ENCODE peak calls at places on chromosomes 16 and 17, in ten cellular contexts. W is psoas muscle; S is neural progenitor cell; I is tibial nerve; N is ovary; H is CD8-positive, alpha-beta memory T cell; J is sigmoid colon; D is foreskin keratinocyte; X is substantia nigra; E is mesendoderm. Y is an unnamed sample.

GRCh38 chr17:68446626-68447041 is 10.7 kb downstream of the WIPI1 start:
- DNase-seq in W (no peak), N (no peak), E (no peak), H (no peak), J (no peak), S (no peak), I (no peak), X (no peak), D (no peak), Y (peak)

GRCh38 chr17:45052052-45052772 is 780 bp upstream of the DCAKD start:
- DNase-seq in W (peak), H (peak), X (peak), J (peak), I (no peak), N (peak), D (peak), S (peak), E (peak), Y (peak)

GRCh38 chr16:3716831-3717234 is 491 bp downstream of the TRAP1 start:
- DNase-seq in X (no peak), H (peak), N (no peak), E (peak), J (no peak), I (no peak), S (peak), W (no peak), D (peak), Y (peak)

GRCh38 chr17:74354123-74354522 is 7.5 kb downstream of the BTBD17 start:
- DNase-seq in X (no peak), S (peak), W (no peak), J (no peak), N (no peak), I (no peak), E (peak), D (no peak), H (peak), Y (peak)

GRCh38 chr17:63675231-63675606 is 24.7 kb downstream of the LIMD2 start:
- DNase-seq in I (no peak), X (no peak), W (no peak), E (peak), S (no peak), D (no peak), J (no peak), H (no peak), N (no peak), Y (no peak)

GRCh38 chr16:88068476-88069396 is 117.5 kb downstream of the BANP start:
- DNase-seq in H (no peak), J (peak), N (no peak), W (peak), S (no peak), E (no peak), X (no peak), I (no peak), D (no peak), Y (no peak)

GRCh38 chr16:10120953-10121352 is 61.3 kb downstream of the GRIN2A start:
- DNase-seq in N (no peak), H (no peak), J (no peak), S (no peak), D (no peak), X (no peak), W (no peak), E (no peak), I (no peak), Y (no peak)

GRCh38 chr16:14286381-14287230 is 215.5 kb downstream of the MRTFB start:
- DNase-seq in S (peak), D (no peak), E (peak), I (no peak), W (peak), N (peak), J (no peak), X (no peak), H (peak), Y (no peak)

GRCh38 chr17:72116692-72117469 is 3.9 kb upstream of the SOX9 start:
- DNase-seq in J (no peak), N (no peak), E (no peak), H (no peak), X (no peak), W (no peak), S (peak), D (no peak), I (no peak), Y (no peak)

GRCh38 chr16:78988361-78988992 is 612.1 kb downstream of the MAF start:
- DNase-seq in S (peak), N (no peak), D (peak), X (no peak), E (peak), J (no peak), H (no peak), I (no peak), W (no peak), Y (no peak)

GRCh38 chr17:6843241-6843890 is 11.8 kb upstream of the TEKT1 start:
- DNase-seq in D (peak), E (peak), H (no peak), S (peak), N (no peak), I (no peak), W (no peak), X (no peak), J (no peak), Y (no peak)

GRCh38 chr16:62190426-62190825 is 154.2 kb upstream of the CDH8 start:
- DNase-seq in H (no peak), I (no peak), N (no peak), S (peak), D (peak), J (no peak), E (peak), W (no peak), X (no peak), Y (no peak)

DNA sequence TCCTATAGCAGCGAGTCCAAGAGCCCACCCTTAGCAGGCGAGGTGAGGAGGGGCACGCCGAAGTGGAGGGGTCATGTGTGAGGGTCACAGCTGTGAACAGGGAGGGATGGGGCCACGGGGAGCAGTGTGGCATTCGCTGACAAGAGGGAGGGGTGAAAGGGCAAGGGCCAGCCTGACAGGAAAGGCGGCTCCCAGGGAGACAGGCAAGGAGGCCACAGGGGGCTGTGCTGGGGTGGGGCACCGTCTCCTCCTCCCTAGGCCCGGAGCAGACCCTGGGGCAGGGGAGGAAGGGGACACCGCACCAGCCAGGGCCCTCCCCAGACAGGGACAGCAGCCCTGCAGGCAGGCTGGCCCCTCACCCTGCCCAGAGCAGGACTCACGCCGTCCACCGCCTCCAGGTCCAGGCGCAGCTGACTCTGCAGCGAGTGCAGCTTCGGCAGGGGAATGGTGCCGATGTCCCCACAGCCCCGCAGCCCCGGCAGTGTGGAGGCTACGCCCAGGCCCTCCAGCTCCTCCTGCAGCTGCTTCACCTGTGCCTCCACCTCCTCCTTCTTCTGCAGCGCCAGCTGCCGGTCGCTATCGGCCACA is 15.1 kb downstream of the GNPTG start:
- DNase-seq in H (no peak), E (no peak), J (no peak), S (no peak), N (no peak), D (no peak), W (peak), I (no peak), X (no peak), Y (no peak)
- H3K27ac ChIP-seq in H (no peak), E (no peak), J (no peak), S (no peak), N (no peak), D (no peak), W (no peak), I (no peak), X (no peak), Y (no peak)

DNA sequence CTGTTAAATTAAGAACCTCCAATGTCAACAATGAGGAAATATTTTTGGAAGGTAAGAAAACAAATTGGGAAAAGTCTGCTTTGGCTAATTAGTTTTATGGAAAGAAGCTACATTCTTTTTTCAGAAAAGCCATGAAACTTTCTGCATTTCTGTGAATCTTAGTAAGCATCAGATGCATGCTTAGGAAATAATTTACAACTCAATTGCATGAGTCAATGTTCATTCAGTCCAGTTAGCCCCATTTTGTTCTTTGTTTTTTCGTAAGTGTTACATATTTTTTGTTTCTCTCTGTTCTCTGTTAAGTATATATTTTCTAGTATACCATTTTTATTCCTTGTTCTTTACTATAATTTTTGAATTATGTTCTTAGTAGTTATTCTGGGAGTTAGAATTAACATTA is 195.2 kb upstream of the KIF2B start:
- DNase-seq in I (no peak), J (no peak), E (no peak), S (no peak), X (no peak), N (no peak), H (no peak), D (peak), W (no peak), Y (no peak)
- H3K27ac ChIP-seq in I (no peak), J (no peak), E (no peak), S (no peak), X (no peak), N (no peak), H (no peak), D (peak), W (no peak), Y (no peak)

GRCh38 chr16:23728112-23728477 is 15.1 kb upstream of the ERN2 start:
- DNase-seq in E (no peak), N (no peak), H (no peak), S (no peak), J (no peak), I (no peak), X (no peak), W (no peak), D (no peak), Y (no peak)
- H3K27ac ChIP-seq in E (no peak), N (no peak), H (no peak), S (no peak), J (no peak), I (no peak), X (no peak), W (no peak), D (no peak), Y (no peak)

DNA sequence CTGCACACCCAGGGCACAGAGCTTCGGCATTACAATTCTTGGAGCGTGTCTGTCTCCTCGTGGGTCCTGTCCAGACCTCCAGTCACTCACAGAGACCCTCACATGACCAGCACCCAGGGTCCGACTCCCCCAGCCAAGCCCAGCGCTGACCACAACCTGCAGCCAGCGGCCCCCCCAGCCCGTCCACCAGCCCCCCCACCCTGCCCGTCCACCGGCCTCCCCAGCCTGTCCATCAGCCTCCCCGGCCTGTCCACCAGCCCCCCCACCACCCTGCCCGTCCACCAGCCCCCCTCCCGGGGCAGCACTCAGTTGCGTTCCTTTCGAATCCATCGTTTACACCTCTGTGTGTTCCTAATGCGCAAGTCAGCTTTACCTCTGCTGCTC is 5.8 kb downstream of the SECTM1 start:
- DNase-seq in E (no peak), H (no peak), J (no peak), X (no peak), D (no peak), N (no peak), S (no peak), I (no peak), W (no peak), Y (no peak)
- H3K27ac ChIP-seq in E (no peak), H (no peak), J (peak), X (no peak), D (no peak), N (no peak), S (no peak), I (no peak), W (no peak), Y (no peak)

Y was measured in WERI-Rb-1.